ENCODE peak calls at places on chromosomes 4 and X, in eight cellular contexts. F is GM12878, W is transverse colon, N is stomach, G is K562, J is tibial nerve, Z is H1, B is HepG2. Q is an unnamed sample.

GRCh38 chr4:160956875-160957274 is 1206.9 kb downstream of the FSTL5 start:
- DNase-seq in N (no peak), F (no peak), J (no peak), Z (no peak), B (no peak), G (no peak), W (no peak), Q (no peak)

GRCh38 chrX:56468441-56468840 is 95.0 kb upstream of the UBQLN2 start:
- DNase-seq in J (no peak), G (no peak), B (no peak), N (no peak), F (no peak), W (no peak), Z (no peak), Q (no peak)

GRCh38 chrX:68571292-68572256 is 72.7 kb downstream of the YIPF6 start:
- DNase-seq in G (peak; percentile 32), B (no peak), N (no peak), F (peak; percentile 39), Z (no peak), W (no peak), J (no peak), Q (no peak)

GRCh38 chr4:164716901-164717300 is 37.0 kb upstream of the SMIM31 start:
- DNase-seq in W (no peak), G (no peak), B (peak; percentile 17), F (no peak), J (no peak), N (no peak), Z (no peak), Q (no peak)

GRCh38 chr4:183505556-183506388 is 914 bp downstream of the ING2 start:
- DNase-seq in G (peak; percentile 77), F (peak; percentile 42), W (peak; percentile 88), Z (peak; percentile 90), N (peak; percentile 83), J (peak; percentile 66), B (peak; percentile 82), Q (peak; percentile 93)

GRCh38 chr4:152073738-152074137 is 312.9 kb upstream of the GATB start:
- DNase-seq in F (no peak), B (no peak), Z (no peak), J (no peak), G (no peak), W (no peak), N (no peak), Q (peak; percentile 26)

GRCh38 chr4:155780773-155781172 is 22.0 kb downstream of the GUCY1B1 start:
- DNase-seq in J (no peak), Z (no peak), W (no peak), G (no peak), N (no peak), F (no peak), B (no peak), Q (no peak)

GRCh38 chr4:31040106-31040505 is 319.9 kb downstream of the PCDH7 start:
- DNase-seq in G (no peak), B (no peak), Z (no peak), J (no peak), W (no peak), N (no peak), F (no peak), Q (no peak)

GRCh38 chr4:856468-856901 is 30.6 kb upstream of the CPLX1 start:
- DNase-seq in G (no peak), N (no peak), F (no peak), W (no peak), B (no peak), Z (no peak), J (no peak), Q (no peak)

GRCh38 chrX:69618803-69619202 is 2.9 kb downstream of the EDA start:
- DNase-seq in J (no peak), B (peak; percentile 19), N (no peak), Z (no peak), W (peak; percentile 11), G (no peak), F (no peak), Q (peak; percentile 30)

GRCh38 chrX:24081661-24082154 is 27.0 kb downstream of the EIF2S3 start:
- DNase-seq in F (no peak), N (peak; percentile 64), J (peak; percentile 15), G (no peak), W (peak; percentile 64), B (peak; percentile 44), Z (peak; percentile 49), Q (peak; percentile 56)

GRCh38 chrX:63434665-63435064 is 83.5 kb upstream of the SPIN4 start:
- DNase-seq in G (peak; percentile 21), B (no peak), N (no peak), J (no peak), W (peak; percentile 55), F (no peak), Z (no peak), Q (no peak)

GRCh38 chrX:20139966-20140365 is 1.7 kb downstream of the EIF1AX start:
- DNase-seq in G (no peak), Z (no peak), J (no peak), F (no peak), B (no peak), N (no peak), W (no peak), Q (no peak)

GRCh38 chr4:7210818-7211217 is 18.5 kb downstream of the SORCS2 start:
- DNase-seq in G (no peak), N (no peak), W (no peak), B (no peak), J (no peak), Z (no peak), F (no peak), Q (no peak)

GRCh38 chr4:1019726-1020470 is 8.5 kb downstream of the FGFRL1 start:
- DNase-seq in W (no peak), G (peak; percentile 15), Z (no peak), J (no peak), B (no peak), F (no peak), N (no peak), Q (peak; percentile 47)

GRCh38 chrX:9865804-9866471 is 79.7 kb downstream of the SHROOM2 start:
- DNase-seq in J (no peak), F (no peak), B (no peak), Z (no peak), W (no peak), N (no peak), G (no peak), Q (peak; percentile 22)

GRCh38 chr4:5683566-5683965 is 24.8 kb downstream of the EVC2 start:
- DNase-seq in B (no peak), G (no peak), F (no peak), Z (no peak), W (no peak), N (no peak), J (no peak), Q (no peak)

GRCh38 chr4:73446336-73446938 is 10.4 kb downstream of the AFP start:
- DNase-seq in W (no peak), B (peak; percentile 78), G (peak; percentile 48), N (no peak), Z (no peak), F (no peak), J (no peak), Q (no peak)

GRCh38 chr4:11748169-11748872 is 319.6 kb upstream of the HS3ST1 start:
- DNase-seq in Z (no peak), N (no peak), G (no peak), F (no peak), W (no peak), B (no peak), J (no peak), Q (no peak)

GRCh38 chr4:100848865-100849264 is 331.0 kb upstream of the EMCN start:
- DNase-seq in F (no peak), N (no peak), W (no peak), Z (no peak), G (no peak), J (no peak), B (no peak), Q (no peak)

GRCh38 chr4:86508436-86508835 is 85.7 kb upstream of the PTPN13 start:
- DNase-seq in Z (no peak), B (no peak), G (no peak), N (no peak), W (no peak), F (no peak), J (no peak), Q (no peak)
- H3K27ac ChIP-seq in Z (no peak overlapping the region), B (no peak overlapping the region), G (no peak overlapping the region), N (no peak overlapping the region), W (no peak overlapping the region), F (no peak overlapping the region), J (no peak overlapping the region), Q (no peak overlapping the region)

DNA sequence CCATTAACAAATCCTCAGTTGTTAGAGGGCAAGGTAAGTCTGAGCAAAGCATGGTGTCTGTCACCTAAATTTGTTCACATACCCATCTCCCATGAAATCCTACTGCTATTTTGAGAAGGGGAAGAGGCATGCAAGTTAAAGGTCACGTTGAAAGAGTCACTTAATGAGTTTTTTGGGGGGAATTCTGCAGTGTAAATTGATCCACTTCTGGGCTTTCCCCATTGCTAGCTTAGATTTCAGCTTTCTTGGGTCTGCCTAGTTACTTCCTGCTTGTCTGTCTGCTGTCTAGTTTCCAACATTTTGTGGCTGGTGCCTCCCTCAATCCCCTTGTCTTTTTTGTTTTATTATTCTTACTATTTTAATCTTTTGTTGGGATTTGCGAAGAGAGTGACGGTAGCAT is 32.0 kb downstream of the CEP135 start:
- DNase-seq in J (no peak), F (peak; percentile 21), W (no peak), N (no peak), B (no peak), Z (no peak), G (no peak), Q (no peak)
- H3K36me3 ChIP-seq in J (no peaks in the 10 kb centered on the region), F (no peaks in the 10 kb centered on the region), W (peaks cover 4% of the 10 kb centered on the region), N (peaks cover 6% of the 10 kb centered on the region), B (no peaks in the 10 kb centered on the region), Z (no peaks in the 10 kb centered on the region), G (peaks cover 26% of the 10 kb centered on the region), Q (no peaks in the 10 kb centered on the region)

DNA sequence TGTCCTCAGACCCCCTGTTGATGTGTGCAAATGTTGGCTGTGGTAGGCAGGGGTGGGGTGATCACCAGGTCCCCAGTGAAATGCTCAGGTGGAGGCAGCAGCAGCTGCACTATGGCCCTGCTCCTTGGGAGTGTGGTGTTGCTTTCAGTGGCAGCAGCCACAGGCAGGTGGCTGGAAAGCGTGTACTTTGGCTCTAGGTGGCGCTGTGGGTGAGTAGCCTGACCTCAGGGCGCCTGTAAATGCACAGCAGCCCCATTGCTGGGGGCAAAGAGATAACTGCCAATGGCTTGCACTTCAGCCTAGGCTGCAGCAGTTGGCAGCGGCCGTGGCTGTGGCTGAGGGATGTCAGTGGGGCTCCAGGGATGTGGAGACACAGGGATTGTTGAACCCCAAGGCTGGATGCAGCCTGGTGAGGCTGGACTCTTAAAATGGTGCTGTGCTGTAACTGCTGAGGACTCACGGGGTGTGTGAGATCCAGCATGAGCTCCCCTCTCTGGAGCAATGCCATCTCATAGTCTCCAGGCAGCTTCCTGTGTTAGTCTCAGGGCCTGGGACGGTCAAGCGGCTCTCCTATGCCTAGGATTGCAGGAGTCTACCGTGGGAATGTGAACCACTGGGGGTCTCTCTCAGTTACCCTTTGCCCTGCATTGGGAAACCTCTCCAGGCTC is 421.7 kb upstream of the HTR2C start:
- DNase-seq in G (no peak), W (no peak), N (no peak), B (peak; percentile 0), J (no peak), F (no peak), Z (peak; percentile 69), Q (no peak)
- TF ChIP-seq EP300 in G (no peak), W (no peak), N (no peak), B (no peak), J (no peak), F (no peak), Z (no peak), Q (no peak)

GRCh38 chr4:115596265-115597001 is 483.0 kb upstream of the NDST4 start:
- DNase-seq in G (no peak), J (no peak), N (no peak), B (no peak), F (no peak), W (no peak), Z (no peak), Q (no peak)
- H3K27ac ChIP-seq in G (no peak overlapping the region), J (no peak overlapping the region), N (no peak overlapping the region), B (no peak overlapping the region), F (no peak overlapping the region), W (no peak overlapping the region), Z (peak overlapping the region; percentile 10), Q (no peak overlapping the region)